ENCODE peak calls at places on chromosomes 7 and 10, in nine cellular contexts. S is T-helper 9 cell, X is kidney tubule cell, W is heart left ventricle, V is psoas muscle, T is HEK293T, Q is stomach, F is Caki2, B is skeletal muscle cell. P is an unnamed sample.

GRCh38 chr7:79781716-79782115 is 328.2 kb upstream of the MAGI2 start:
- DNase-seq in S (no peak), X (no peak), W (no peak), V (no peak), T (no peak), Q (no peak), F (no peak), B (peak; percentile 12), P (no peak)

GRCh38 chr7:19117870-19118608 is 603 bp upstream of the TWIST1 start:
- DNase-seq in S (no peak), X (no peak), W (peak; percentile 22), V (no peak), T (no peak), Q (no peak), F (no peak), B (no peak), P (no peak)

GRCh38 chr7:112150823-112151641 is 55.2 kb downstream of the DOCK4 start:
- DNase-seq in S (no peak), X (no peak), W (no peak), V (no peak), T (peak; percentile 36), Q (no peak), F (no peak), B (no peak), P (no peak)

GRCh38 chr7:39407139-39407538 is 159.1 kb upstream of the YAE1 start:
- DNase-seq in S (no peak), X (peak; percentile 9), W (no peak), V (no peak), T (no peak), Q (no peak), F (no peak), B (no peak), P (no peak)

GRCh38 chr7:124101173-124101768 is 68.4 kb upstream of the TMEM229A start:
- DNase-seq in S (no peak), X (peak; percentile 33), W (no peak), V (no peak), T (peak; percentile 27), Q (peak; percentile 35), F (no peak), B (no peak), P (peak; percentile 17)

GRCh38 chr10:110279062-110279986 is 25.4 kb downstream of the SMNDC1 start:
- DNase-seq in S (peak; percentile 32), X (peak; percentile 71), W (peak; percentile 34), V (no peak), T (peak; percentile 64), Q (peak; percentile 60), F (peak; percentile 46), B (peak; percentile 23), P (no peak)

GRCh38 chr10:11050301-11051000 is 32.8 kb downstream of the CELF2 start:
- DNase-seq in S (no peak), X (no peak), W (no peak), V (no peak), T (no peak), Q (no peak), F (no peak), B (no peak), P (no peak)

GRCh38 chr10:72030762-72031543 is 57.4 kb downstream of the SPOCK2 start:
- DNase-seq in S (no peak), X (no peak), W (peak; percentile 84), V (peak; percentile 77), T (no peak), Q (peak; percentile 87), F (no peak), B (no peak), P (no peak)

GRCh38 chr7:542935-543789 is 23.5 kb upstream of the PDGFA start:
- DNase-seq in S (no peak), X (peak; percentile 97), W (peak; percentile 60), V (no peak), T (no peak), Q (no peak), F (peak; percentile 87), B (peak; percentile 59), P (peak; percentile 88)

GRCh38 chr7:138750473-138750872 is 47.3 kb upstream of the TMEM213 start:
- DNase-seq in S (no peak), X (no peak), W (no peak), V (no peak), T (no peak), Q (no peak), F (no peak), B (no peak), P (no peak)

GRCh38 chr10:71088054-71088453 is 124.3 kb upstream of the UNC5B start:
- DNase-seq in S (no peak), X (peak; percentile 30), W (no peak), V (no peak), T (no peak), Q (peak; percentile 7), F (peak; percentile 82), B (no peak), P (no peak)

GRCh38 chr10:49112851-49113250 is 2.5 kb downstream of the VSTM4 start:
- DNase-seq in S (no peak), X (no peak), W (no peak), V (no peak), T (no peak), Q (no peak), F (no peak), B (no peak), P (no peak)

P was measured in SW 1271.